ENCODE peak calls at places on chromosomes 7 and 10, in nine cellular contexts. One of them, this sample, is unnamed.

GRCh38 chr7:139034336-139034735 is 1.5 kb downstream of the ZC3HAV1L start:
- DNase-seq in activated T-cell treated with anti-CD3 and anti-CD28 coated beads for 1 hour: no peak
- DNase-seq in GM12891: no peak
- DNase-seq in upper lobe of right lung: no peak
- DNase-seq in PC-9: peak
- DNase-seq in SK-MEL-5: no peak
- DNase-seq in Kasumi-1: no peak
- DNase-seq in hepatocyte: no peak
- DNase-seq in substantia nigra: no peak
- DNase-seq in this sample: no peak

GRCh38 chr7:131861620-131862346 is 305.4 kb upstream of the PODXL start:
- DNase-seq in activated T-cell treated with anti-CD3 and anti-CD28 coated beads for 1 hour: no peak
- DNase-seq in GM12891: no peak
- DNase-seq in upper lobe of right lung: no peak
- DNase-seq in PC-9: peak
- DNase-seq in SK-MEL-5: no peak
- DNase-seq in Kasumi-1: no peak
- DNase-seq in hepatocyte: no peak
- DNase-seq in substantia nigra: no peak
- DNase-seq in this sample: peak

GRCh38 chr7:110065112-110065511 is 1025.8 kb upstream of the LRRN3 start:
- DNase-seq in activated T-cell treated with anti-CD3 and anti-CD28 coated beads for 1 hour: no peak
- DNase-seq in GM12891: no peak
- DNase-seq in upper lobe of right lung: no peak
- DNase-seq in PC-9: no peak
- DNase-seq in SK-MEL-5: no peak
- DNase-seq in Kasumi-1: no peak
- DNase-seq in hepatocyte: no peak
- DNase-seq in substantia nigra: no peak
- DNase-seq in this sample: no peak

GRCh38 chr7:150973571-150974451 is 4.3 kb downstream of the KCNH2 start:
- DNase-seq in activated T-cell treated with anti-CD3 and anti-CD28 coated beads for 1 hour: no peak
- DNase-seq in GM12891: no peak
- DNase-seq in upper lobe of right lung: no peak
- DNase-seq in PC-9: no peak
- DNase-seq in SK-MEL-5: no peak
- DNase-seq in Kasumi-1: no peak
- DNase-seq in hepatocyte: no peak
- DNase-seq in substantia nigra: no peak
- DNase-seq in this sample: no peak

GRCh38 chr7:1106783-1107421 is 19.0 kb downstream of the GPER1 start:
- DNase-seq in activated T-cell treated with anti-CD3 and anti-CD28 coated beads for 1 hour: no peak
- DNase-seq in GM12891: no peak
- DNase-seq in upper lobe of right lung: no peak
- DNase-seq in PC-9: no peak
- DNase-seq in SK-MEL-5: no peak
- DNase-seq in Kasumi-1: no peak
- DNase-seq in hepatocyte: no peak
- DNase-seq in substantia nigra: peak
- DNase-seq in this sample: no peak

GRCh38 chr10:308572-309085 is 173.4 kb downstream of the ZMYND11 start:
- DNase-seq in activated T-cell treated with anti-CD3 and anti-CD28 coated beads for 1 hour: no peak
- DNase-seq in GM12891: no peak
- DNase-seq in upper lobe of right lung: no peak
- DNase-seq in PC-9: no peak
- DNase-seq in SK-MEL-5: no peak
- DNase-seq in Kasumi-1: no peak
- DNase-seq in hepatocyte: peak
- DNase-seq in substantia nigra: no peak
- DNase-seq in this sample: no peak

GRCh38 chr10:50310560-50311174 is 59.4 kb upstream of the ASAH2 start:
- DNase-seq in activated T-cell treated with anti-CD3 and anti-CD28 coated beads for 1 hour: no peak
- DNase-seq in GM12891: no peak
- DNase-seq in upper lobe of right lung: no peak
- DNase-seq in PC-9: no peak
- DNase-seq in SK-MEL-5: peak
- DNase-seq in Kasumi-1: peak
- DNase-seq in hepatocyte: peak
- DNase-seq in substantia nigra: no peak
- DNase-seq in this sample: no peak

GRCh38 chr10:111835562-111835961 is 348.0 kb downstream of the GPAM start:
- DNase-seq in activated T-cell treated with anti-CD3 and anti-CD28 coated beads for 1 hour: no peak
- DNase-seq in GM12891: no peak
- DNase-seq in upper lobe of right lung: no peak
- DNase-seq in PC-9: no peak
- DNase-seq in SK-MEL-5: no peak
- DNase-seq in Kasumi-1: no peak
- DNase-seq in hepatocyte: no peak
- DNase-seq in substantia nigra: no peak
- DNase-seq in this sample: peak

GRCh38 chr10:99852481-99853213 is 70.2 kb downstream of the ABCC2 start:
- DNase-seq in activated T-cell treated with anti-CD3 and anti-CD28 coated beads for 1 hour: no peak
- DNase-seq in GM12891: no peak
- DNase-seq in upper lobe of right lung: no peak
- DNase-seq in PC-9: no peak
- DNase-seq in SK-MEL-5: no peak
- DNase-seq in Kasumi-1: no peak
- DNase-seq in hepatocyte: no peak
- DNase-seq in substantia nigra: no peak
- DNase-seq in this sample: no peak

GRCh38 chr7:157432541-157432956 is 95.7 kb downstream of the DNAJB6 start:
- DNase-seq in activated T-cell treated with anti-CD3 and anti-CD28 coated beads for 1 hour: no peak
- DNase-seq in GM12891: no peak
- DNase-seq in upper lobe of right lung: peak
- DNase-seq in PC-9: no peak
- DNase-seq in SK-MEL-5: peak
- DNase-seq in Kasumi-1: peak
- DNase-seq in hepatocyte: peak
- DNase-seq in substantia nigra: no peak
- DNase-seq in this sample: peak

GRCh38 chr7:109335951-109336350 is 766.3 kb downstream of the DNAJB9 start:
- DNase-seq in activated T-cell treated with anti-CD3 and anti-CD28 coated beads for 1 hour: no peak
- DNase-seq in GM12891: no peak
- DNase-seq in upper lobe of right lung: no peak
- DNase-seq in PC-9: no peak
- DNase-seq in SK-MEL-5: no peak
- DNase-seq in Kasumi-1: no peak
- DNase-seq in hepatocyte: no peak
- DNase-seq in substantia nigra: no peak
- DNase-seq in this sample: no peak

GRCh38 chr10:124629410-124629809 is 114.8 kb downstream of the FAM53B start:
- DNase-seq in activated T-cell treated with anti-CD3 and anti-CD28 coated beads for 1 hour: no peak
- DNase-seq in GM12891: no peak
- DNase-seq in upper lobe of right lung: no peak
- DNase-seq in PC-9: no peak
- DNase-seq in SK-MEL-5: no peak
- DNase-seq in Kasumi-1: no peak
- DNase-seq in hepatocyte: no peak
- DNase-seq in substantia nigra: peak
- DNase-seq in this sample: no peak

GRCh38 chr10:101616415-101617101 is 28.4 kb downstream of the DPCD start:
- DNase-seq in activated T-cell treated with anti-CD3 and anti-CD28 coated beads for 1 hour: no peak
- DNase-seq in GM12891: no peak
- DNase-seq in upper lobe of right lung: no peak
- DNase-seq in PC-9: no peak
- DNase-seq in SK-MEL-5: no peak
- DNase-seq in Kasumi-1: no peak
- DNase-seq in hepatocyte: no peak
- DNase-seq in substantia nigra: no peak
- DNase-seq in this sample: no peak

GRCh38 chr10:25725917-25726716 is 207.9 kb upstream of the MYO3A start:
- DNase-seq in activated T-cell treated with anti-CD3 and anti-CD28 coated beads for 1 hour: no peak
- DNase-seq in GM12891: peak
- DNase-seq in upper lobe of right lung: no peak
- DNase-seq in PC-9: no peak
- DNase-seq in SK-MEL-5: peak
- DNase-seq in Kasumi-1: peak
- DNase-seq in hepatocyte: peak
- DNase-seq in substantia nigra: peak
- DNase-seq in this sample: peak

GRCh38 chr7:110623436-110623835 is 467.5 kb upstream of the LRRN3 start:
- DNase-seq in activated T-cell treated with anti-CD3 and anti-CD28 coated beads for 1 hour: no peak
- DNase-seq in GM12891: no peak
- DNase-seq in upper lobe of right lung: no peak
- DNase-seq in PC-9: no peak
- DNase-seq in SK-MEL-5: no peak
- DNase-seq in Kasumi-1: no peak
- DNase-seq in hepatocyte: no peak
- DNase-seq in substantia nigra: no peak
- DNase-seq in this sample: no peak

GRCh38 chr10:47330804-47331203 is 8.6 kb downstream of the GDF2 start:
- DNase-seq in activated T-cell treated with anti-CD3 and anti-CD28 coated beads for 1 hour: no peak
- DNase-seq in GM12891: no peak
- DNase-seq in upper lobe of right lung: peak
- DNase-seq in PC-9: no peak
- DNase-seq in SK-MEL-5: no peak
- DNase-seq in Kasumi-1: no peak
- DNase-seq in hepatocyte: no peak
- DNase-seq in substantia nigra: no peak
- DNase-seq in this sample: no peak

GRCh38 chr10:101938316-101939272 is 95.0 kb upstream of the KCNIP2 start:
- DNase-seq in activated T-cell treated with anti-CD3 and anti-CD28 coated beads for 1 hour: no peak
- DNase-seq in GM12891: no peak
- DNase-seq in upper lobe of right lung: no peak
- DNase-seq in PC-9: peak
- DNase-seq in SK-MEL-5: peak
- DNase-seq in Kasumi-1: no peak
- DNase-seq in hepatocyte: peak
- DNase-seq in substantia nigra: no peak
- DNase-seq in this sample: peak

GRCh38 chr7:133977409-133978274 is 149.5 kb upstream of the LRGUK start:
- DNase-seq in activated T-cell treated with anti-CD3 and anti-CD28 coated beads for 1 hour: no peak
- DNase-seq in GM12891: no peak
- DNase-seq in upper lobe of right lung: no peak
- DNase-seq in PC-9: no peak
- DNase-seq in SK-MEL-5: no peak
- DNase-seq in Kasumi-1: no peak
- DNase-seq in hepatocyte: no peak
- DNase-seq in substantia nigra: no peak
- DNase-seq in this sample: no peak

GRCh38 chr10:109721401-109722028 is 201.8 kb downstream of the XPNPEP1 start:
- DNase-seq in activated T-cell treated with anti-CD3 and anti-CD28 coated beads for 1 hour: no peak
- DNase-seq in GM12891: no peak
- DNase-seq in upper lobe of right lung: no peak
- DNase-seq in PC-9: no peak
- DNase-seq in SK-MEL-5: no peak
- DNase-seq in Kasumi-1: no peak
- DNase-seq in hepatocyte: no peak
- DNase-seq in substantia nigra: no peak
- DNase-seq in this sample: no peak

GRCh38 chr7:147415991-147416390 is 1174.6 kb upstream of the C7orf33 start:
- DNase-seq in activated T-cell treated with anti-CD3 and anti-CD28 coated beads for 1 hour: no peak
- DNase-seq in GM12891: no peak
- DNase-seq in upper lobe of right lung: no peak
- DNase-seq in PC-9: no peak
- DNase-seq in SK-MEL-5: no peak
- DNase-seq in Kasumi-1: no peak
- DNase-seq in hepatocyte: no peak
- DNase-seq in substantia nigra: no peak
- DNase-seq in this sample: peak

GRCh38 chr7:147412782-147413186 is 1177.8 kb upstream of the C7orf33 start:
- DNase-seq in activated T-cell treated with anti-CD3 and anti-CD28 coated beads for 1 hour: no peak
- DNase-seq in GM12891: no peak
- DNase-seq in upper lobe of right lung: no peak
- DNase-seq in PC-9: no peak
- DNase-seq in SK-MEL-5: no peak
- DNase-seq in Kasumi-1: no peak
- DNase-seq in hepatocyte: no peak
- DNase-seq in substantia nigra: no peak
- DNase-seq in this sample: peak

GRCh38 chr10:97169911-97170693 is 15.7 kb downstream of the SLIT1 start:
- DNase-seq in activated T-cell treated with anti-CD3 and anti-CD28 coated beads for 1 hour: no peak
- DNase-seq in GM12891: no peak
- DNase-seq in upper lobe of right lung: no peak
- DNase-seq in PC-9: peak
- DNase-seq in SK-MEL-5: no peak
- DNase-seq in Kasumi-1: no peak
- DNase-seq in hepatocyte: no peak
- DNase-seq in substantia nigra: peak
- DNase-seq in this sample: no peak

GRCh38 chr7:122155566-122155965 is 11.5 kb upstream of the AASS start:
- DNase-seq in activated T-cell treated with anti-CD3 and anti-CD28 coated beads for 1 hour: no peak
- DNase-seq in GM12891: no peak
- DNase-seq in upper lobe of right lung: no peak
- DNase-seq in PC-9: no peak
- DNase-seq in SK-MEL-5: no peak
- DNase-seq in Kasumi-1: no peak
- DNase-seq in hepatocyte: no peak
- DNase-seq in substantia nigra: no peak
- DNase-seq in this sample: no peak

GRCh38 chr7:332020-332517 is 42.1 kb downstream of the FOXL3 start:
- DNase-seq in activated T-cell treated with anti-CD3 and anti-CD28 coated beads for 1 hour: no peak
- DNase-seq in GM12891: no peak
- DNase-seq in upper lobe of right lung: no peak
- DNase-seq in PC-9: no peak
- DNase-seq in SK-MEL-5: no peak
- DNase-seq in Kasumi-1: no peak
- DNase-seq in hepatocyte: no peak
- DNase-seq in substantia nigra: no peak
- DNase-seq in this sample: no peak

This sample was measured in GM03348.